ENCODE peak calls at places on chromosome 13, in nine cellular contexts. One of them, this sample, is unnamed.

GRCh38 chr13:30892966-30893365 is 13.1 kb upstream of the MEDAG start:
- DNase-seq in right lobe of liver: no peak
- DNase-seq in activated CD4-positive, alpha-beta T cell treated with anti-CD3 and anti-CD28 coated beads, Interleukin-2, amount 10 ng/mL, durations not matched to agents 7 days and 5 days: no peak
- DNase-seq in epithelial cell of prostate: no peak
- DNase-seq in fibroblast of pulmonary artery: peak
- DNase-seq in C1 segment of cervical spinal cord: no peak
- DNase-seq in bronchial epithelial cell: no peak
- DNase-seq in hypothalamus: no peak
- DNase-seq in kidney epithelial cell: no peak
- DNase-seq in this sample: no peak

GRCh38 chr13:31930901-31931522 is 100.6 kb upstream of the FRY start:
- DNase-seq in hypothalamus: no peak
- DNase-seq in bronchial epithelial cell: peak
- DNase-seq in kidney epithelial cell: no peak
- DNase-seq in fibroblast of pulmonary artery: no peak
- DNase-seq in activated CD4-positive, alpha-beta T cell treated with anti-CD3 and anti-CD28 coated beads, Interleukin-2, amount 10 ng/mL, durations not matched to agents 7 days and 5 days: peak
- DNase-seq in right lobe of liver: no peak
- DNase-seq in C1 segment of cervical spinal cord: no peak
- DNase-seq in epithelial cell of prostate: no peak
- DNase-seq in this sample: no peak

GRCh38 chr13:98240131-98240530 is 63.1 kb upstream of the RNF113B start:
- DNase-seq in right lobe of liver: no peak
- DNase-seq in bronchial epithelial cell: no peak
- DNase-seq in fibroblast of pulmonary artery: no peak
- DNase-seq in activated CD4-positive, alpha-beta T cell treated with anti-CD3 and anti-CD28 coated beads, Interleukin-2, amount 10 ng/mL, durations not matched to agents 7 days and 5 days: no peak
- DNase-seq in C1 segment of cervical spinal cord: no peak
- DNase-seq in hypothalamus: no peak
- DNase-seq in kidney epithelial cell: no peak
- DNase-seq in epithelial cell of prostate: no peak
- DNase-seq in this sample: no peak

GRCh38 chr13:105410602-105411001 is 1124.9 kb downstream of the EFNB2 start:
- DNase-seq in bronchial epithelial cell: peak
- DNase-seq in hypothalamus: peak
- DNase-seq in epithelial cell of prostate: no peak
- DNase-seq in activated CD4-positive, alpha-beta T cell treated with anti-CD3 and anti-CD28 coated beads, Interleukin-2, amount 10 ng/mL, durations not matched to agents 7 days and 5 days: peak
- DNase-seq in right lobe of liver: peak
- DNase-seq in fibroblast of pulmonary artery: peak
- DNase-seq in kidney epithelial cell: no peak
- DNase-seq in C1 segment of cervical spinal cord: peak
- DNase-seq in this sample: peak

GRCh38 chr13:52906122-52906903 is 57.9 kb upstream of the PCDH8 start:
- DNase-seq in hypothalamus: no peak
- DNase-seq in bronchial epithelial cell: no peak
- DNase-seq in kidney epithelial cell: no peak
- DNase-seq in C1 segment of cervical spinal cord: no peak
- DNase-seq in activated CD4-positive, alpha-beta T cell treated with anti-CD3 and anti-CD28 coated beads, Interleukin-2, amount 10 ng/mL, durations not matched to agents 7 days and 5 days: no peak
- DNase-seq in fibroblast of pulmonary artery: no peak
- DNase-seq in right lobe of liver: no peak
- DNase-seq in epithelial cell of prostate: no peak
- DNase-seq in this sample: no peak

GRCh38 chr13:84655677-84656076 is 773.4 kb upstream of the SLITRK1 start:
- DNase-seq in C1 segment of cervical spinal cord: no peak
- DNase-seq in right lobe of liver: no peak
- DNase-seq in epithelial cell of prostate: no peak
- DNase-seq in hypothalamus: no peak
- DNase-seq in fibroblast of pulmonary artery: peak
- DNase-seq in activated CD4-positive, alpha-beta T cell treated with anti-CD3 and anti-CD28 coated beads, Interleukin-2, amount 10 ng/mL, durations not matched to agents 7 days and 5 days: no peak
- DNase-seq in bronchial epithelial cell: no peak
- DNase-seq in kidney epithelial cell: no peak
- DNase-seq in this sample: no peak

GRCh38 chr13:87123987-87124784 is 547.0 kb upstream of the SLITRK5 start:
- DNase-seq in bronchial epithelial cell: peak
- DNase-seq in fibroblast of pulmonary artery: peak
- DNase-seq in right lobe of liver: no peak
- DNase-seq in activated CD4-positive, alpha-beta T cell treated with anti-CD3 and anti-CD28 coated beads, Interleukin-2, amount 10 ng/mL, durations not matched to agents 7 days and 5 days: no peak
- DNase-seq in hypothalamus: no peak
- DNase-seq in epithelial cell of prostate: peak
- DNase-seq in kidney epithelial cell: peak
- DNase-seq in C1 segment of cervical spinal cord: no peak
- DNase-seq in this sample: no peak

GRCh38 chr13:21528616-21529015 is 69.5 kb upstream of the ZDHHC20 start:
- DNase-seq in activated CD4-positive, alpha-beta T cell treated with anti-CD3 and anti-CD28 coated beads, Interleukin-2, amount 10 ng/mL, durations not matched to agents 7 days and 5 days: no peak
- DNase-seq in epithelial cell of prostate: no peak
- DNase-seq in right lobe of liver: no peak
- DNase-seq in hypothalamus: no peak
- DNase-seq in bronchial epithelial cell: no peak
- DNase-seq in C1 segment of cervical spinal cord: no peak
- DNase-seq in fibroblast of pulmonary artery: peak
- DNase-seq in kidney epithelial cell: peak
- DNase-seq in this sample: peak

GRCh38 chr13:47299316-47299715 is 402.5 kb upstream of the HTR2A start:
- DNase-seq in C1 segment of cervical spinal cord: no peak
- DNase-seq in right lobe of liver: no peak
- DNase-seq in bronchial epithelial cell: no peak
- DNase-seq in epithelial cell of prostate: no peak
- DNase-seq in kidney epithelial cell: no peak
- DNase-seq in hypothalamus: no peak
- DNase-seq in activated CD4-positive, alpha-beta T cell treated with anti-CD3 and anti-CD28 coated beads, Interleukin-2, amount 10 ng/mL, durations not matched to agents 7 days and 5 days: no peak
- DNase-seq in fibroblast of pulmonary artery: peak
- DNase-seq in this sample: no peak

GRCh38 chr13:18960637-18961227 is 220.9 kb downstream of the TUBA3C start:
- DNase-seq in kidney epithelial cell: no peak
- DNase-seq in fibroblast of pulmonary artery: no peak
- DNase-seq in bronchial epithelial cell: no peak
- DNase-seq in activated CD4-positive, alpha-beta T cell treated with anti-CD3 and anti-CD28 coated beads, Interleukin-2, amount 10 ng/mL, durations not matched to agents 7 days and 5 days: no peak
- DNase-seq in hypothalamus: no peak
- DNase-seq in epithelial cell of prostate: no peak
- DNase-seq in C1 segment of cervical spinal cord: no peak
- DNase-seq in right lobe of liver: no peak
- DNase-seq in this sample: no peak

GRCh38 chr13:31310781-31311180 is 111.0 kb downstream of the B3GLCT start:
- DNase-seq in hypothalamus: no peak
- DNase-seq in right lobe of liver: no peak
- DNase-seq in activated CD4-positive, alpha-beta T cell treated with anti-CD3 and anti-CD28 coated beads, Interleukin-2, amount 10 ng/mL, durations not matched to agents 7 days and 5 days: no peak
- DNase-seq in bronchial epithelial cell: peak
- DNase-seq in epithelial cell of prostate: peak
- DNase-seq in kidney epithelial cell: no peak
- DNase-seq in fibroblast of pulmonary artery: no peak
- DNase-seq in C1 segment of cervical spinal cord: no peak
- DNase-seq in this sample: no peak

GRCh38 chr13:103349664-103350063 is 283.4 kb upstream of the SLC10A2 start:
- DNase-seq in fibroblast of pulmonary artery: no peak
- DNase-seq in bronchial epithelial cell: no peak
- DNase-seq in kidney epithelial cell: no peak
- DNase-seq in activated CD4-positive, alpha-beta T cell treated with anti-CD3 and anti-CD28 coated beads, Interleukin-2, amount 10 ng/mL, durations not matched to agents 7 days and 5 days: no peak
- DNase-seq in epithelial cell of prostate: no peak
- DNase-seq in hypothalamus: no peak
- DNase-seq in right lobe of liver: no peak
- DNase-seq in C1 segment of cervical spinal cord: no peak
- DNase-seq in this sample: no peak

GRCh38 chr13:46062190-46062589 is 9.6 kb upstream of the ZC3H13 start:
- DNase-seq in bronchial epithelial cell: peak
- DNase-seq in right lobe of liver: no peak
- DNase-seq in epithelial cell of prostate: peak
- DNase-seq in kidney epithelial cell: no peak
- DNase-seq in C1 segment of cervical spinal cord: no peak
- DNase-seq in hypothalamus: no peak
- DNase-seq in activated CD4-positive, alpha-beta T cell treated with anti-CD3 and anti-CD28 coated beads, Interleukin-2, amount 10 ng/mL, durations not matched to agents 7 days and 5 days: no peak
- DNase-seq in fibroblast of pulmonary artery: peak
- DNase-seq in this sample: no peak

GRCh38 chr13:45082964-45083363 is 37.3 kb upstream of the GTF2F2 start:
- DNase-seq in kidney epithelial cell: no peak
- DNase-seq in C1 segment of cervical spinal cord: no peak
- DNase-seq in activated CD4-positive, alpha-beta T cell treated with anti-CD3 and anti-CD28 coated beads, Interleukin-2, amount 10 ng/mL, durations not matched to agents 7 days and 5 days: no peak
- DNase-seq in bronchial epithelial cell: no peak
- DNase-seq in hypothalamus: no peak
- DNase-seq in epithelial cell of prostate: peak
- DNase-seq in fibroblast of pulmonary artery: peak
- DNase-seq in right lobe of liver: no peak
- DNase-seq in this sample: no peak

GRCh38 chr13:75876371-75877050 is 240.4 kb downstream of the LMO7 start:
- DNase-seq in C1 segment of cervical spinal cord: peak
- DNase-seq in fibroblast of pulmonary artery: peak
- DNase-seq in right lobe of liver: no peak
- DNase-seq in bronchial epithelial cell: peak
- DNase-seq in kidney epithelial cell: peak
- DNase-seq in activated CD4-positive, alpha-beta T cell treated with anti-CD3 and anti-CD28 coated beads, Interleukin-2, amount 10 ng/mL, durations not matched to agents 7 days and 5 days: peak
- DNase-seq in hypothalamus: no peak
- DNase-seq in epithelial cell of prostate: no peak
- DNase-seq in this sample: peak

GRCh38 chr13:41059896-41060722 is 1.2 kb upstream of the WBP4 start:
- DNase-seq in kidney epithelial cell: peak
- DNase-seq in epithelial cell of prostate: peak
- DNase-seq in right lobe of liver: peak
- DNase-seq in hypothalamus: peak
- DNase-seq in C1 segment of cervical spinal cord: peak
- DNase-seq in fibroblast of pulmonary artery: peak
- DNase-seq in bronchial epithelial cell: peak
- DNase-seq in activated CD4-positive, alpha-beta T cell treated with anti-CD3 and anti-CD28 coated beads, Interleukin-2, amount 10 ng/mL, durations not matched to agents 7 days and 5 days: peak
- DNase-seq in this sample: peak

GRCh38 chr13:38334845-38335244 is 14.8 kb upstream of the UFM1 start:
- DNase-seq in epithelial cell of prostate: no peak
- DNase-seq in kidney epithelial cell: no peak
- DNase-seq in hypothalamus: no peak
- DNase-seq in fibroblast of pulmonary artery: no peak
- DNase-seq in bronchial epithelial cell: no peak
- DNase-seq in right lobe of liver: no peak
- DNase-seq in activated CD4-positive, alpha-beta T cell treated with anti-CD3 and anti-CD28 coated beads, Interleukin-2, amount 10 ng/mL, durations not matched to agents 7 days and 5 days: no peak
- DNase-seq in C1 segment of cervical spinal cord: no peak
- DNase-seq in this sample: no peak

GRCh38 chr13:46126552-46127171 is 21.8 kb upstream of the CPB2 start:
- DNase-seq in kidney epithelial cell: peak
- DNase-seq in activated CD4-positive, alpha-beta T cell treated with anti-CD3 and anti-CD28 coated beads, Interleukin-2, amount 10 ng/mL, durations not matched to agents 7 days and 5 days: peak
- DNase-seq in fibroblast of pulmonary artery: peak
- DNase-seq in bronchial epithelial cell: peak
- DNase-seq in hypothalamus: no peak
- DNase-seq in right lobe of liver: peak
- DNase-seq in epithelial cell of prostate: no peak
- DNase-seq in C1 segment of cervical spinal cord: peak
- DNase-seq in this sample: peak

GRCh38 chr13:67299731-67300130 is 69.6 kb upstream of the PCDH9 start:
- DNase-seq in epithelial cell of prostate: no peak
- DNase-seq in hypothalamus: no peak
- DNase-seq in kidney epithelial cell: no peak
- DNase-seq in activated CD4-positive, alpha-beta T cell treated with anti-CD3 and anti-CD28 coated beads, Interleukin-2, amount 10 ng/mL, durations not matched to agents 7 days and 5 days: no peak
- DNase-seq in C1 segment of cervical spinal cord: no peak
- DNase-seq in right lobe of liver: no peak
- DNase-seq in bronchial epithelial cell: peak
- DNase-seq in fibroblast of pulmonary artery: peak
- DNase-seq in this sample: no peak

GRCh38 chr13:48840366-48840765 is 135.3 kb upstream of the FNDC3A start:
- DNase-seq in kidney epithelial cell: no peak
- DNase-seq in fibroblast of pulmonary artery: no peak
- DNase-seq in epithelial cell of prostate: no peak
- DNase-seq in activated CD4-positive, alpha-beta T cell treated with anti-CD3 and anti-CD28 coated beads, Interleukin-2, amount 10 ng/mL, durations not matched to agents 7 days and 5 days: no peak
- DNase-seq in bronchial epithelial cell: no peak
- DNase-seq in C1 segment of cervical spinal cord: no peak
- DNase-seq in right lobe of liver: no peak
- DNase-seq in hypothalamus: no peak
- DNase-seq in this sample: no peak

GRCh38 chr13:60642552-60642951 is 245.5 kb downstream of the TDRD3 start:
- DNase-seq in right lobe of liver: no peak
- DNase-seq in kidney epithelial cell: no peak
- DNase-seq in fibroblast of pulmonary artery: no peak
- DNase-seq in activated CD4-positive, alpha-beta T cell treated with anti-CD3 and anti-CD28 coated beads, Interleukin-2, amount 10 ng/mL, durations not matched to agents 7 days and 5 days: no peak
- DNase-seq in C1 segment of cervical spinal cord: no peak
- DNase-seq in bronchial epithelial cell: no peak
- DNase-seq in epithelial cell of prostate: no peak
- DNase-seq in hypothalamus: no peak
- DNase-seq in this sample: no peak

GRCh38 chr13:45413826-45414312 is 4.3 kb downstream of the SLC25A30 start:
- DNase-seq in fibroblast of pulmonary artery: no peak
- DNase-seq in epithelial cell of prostate: no peak
- DNase-seq in activated CD4-positive, alpha-beta T cell treated with anti-CD3 and anti-CD28 coated beads, Interleukin-2, amount 10 ng/mL, durations not matched to agents 7 days and 5 days: no peak
- DNase-seq in kidney epithelial cell: peak
- DNase-seq in right lobe of liver: no peak
- DNase-seq in hypothalamus: no peak
- DNase-seq in C1 segment of cervical spinal cord: no peak
- DNase-seq in bronchial epithelial cell: peak
- DNase-seq in this sample: no peak

GRCh38 chr13:99227909-99228688 is 27.4 kb downstream of the UBAC2 start:
- DNase-seq in activated CD4-positive, alpha-beta T cell treated with anti-CD3 and anti-CD28 coated beads, Interleukin-2, amount 10 ng/mL, durations not matched to agents 7 days and 5 days: peak
- DNase-seq in epithelial cell of prostate: no peak
- DNase-seq in kidney epithelial cell: no peak
- DNase-seq in C1 segment of cervical spinal cord: no peak
- DNase-seq in hypothalamus: no peak
- DNase-seq in fibroblast of pulmonary artery: no peak
- DNase-seq in right lobe of liver: no peak
- DNase-seq in bronchial epithelial cell: no peak
- DNase-seq in this sample: no peak

GRCh38 chr13:60135344-60135743 is 28.4 kb downstream of the DIAPH3 start:
- DNase-seq in kidney epithelial cell: no peak
- DNase-seq in hypothalamus: no peak
- DNase-seq in bronchial epithelial cell: no peak
- DNase-seq in fibroblast of pulmonary artery: no peak
- DNase-seq in epithelial cell of prostate: no peak
- DNase-seq in right lobe of liver: no peak
- DNase-seq in activated CD4-positive, alpha-beta T cell treated with anti-CD3 and anti-CD28 coated beads, Interleukin-2, amount 10 ng/mL, durations not matched to agents 7 days and 5 days: no peak
- DNase-seq in C1 segment of cervical spinal cord: no peak
- DNase-seq in this sample: no peak

GRCh38 chr13:32426191-32426980 is 1.5 kb downstream of the N4BP2L1 start:
- DNase-seq in hypothalamus: no peak
- DNase-seq in activated CD4-positive, alpha-beta T cell treated with anti-CD3 and anti-CD28 coated beads, Interleukin-2, amount 10 ng/mL, durations not matched to agents 7 days and 5 days: peak
- DNase-seq in kidney epithelial cell: no peak
- DNase-seq in fibroblast of pulmonary artery: no peak
- DNase-seq in bronchial epithelial cell: no peak
- DNase-seq in C1 segment of cervical spinal cord: peak
- DNase-seq in right lobe of liver: no peak
- DNase-seq in epithelial cell of prostate: no peak
- DNase-seq in this sample: peak

GRCh38 chr13:37602743-37603381 is 4.3 kb upstream of the POSTN start:
- DNase-seq in bronchial epithelial cell: peak
- DNase-seq in activated CD4-positive, alpha-beta T cell treated with anti-CD3 and anti-CD28 coated beads, Interleukin-2, amount 10 ng/mL, durations not matched to agents 7 days and 5 days: no peak
- DNase-seq in hypothalamus: no peak
- DNase-seq in fibroblast of pulmonary artery: peak
- DNase-seq in kidney epithelial cell: no peak
- DNase-seq in epithelial cell of prostate: no peak
- DNase-seq in right lobe of liver: no peak
- DNase-seq in C1 segment of cervical spinal cord: no peak
- DNase-seq in this sample: peak

GRCh38 chr13:27476943-27477681 is 26.7 kb upstream of the MTIF3 start:
- DNase-seq in activated CD4-positive, alpha-beta T cell treated with anti-CD3 and anti-CD28 coated beads, Interleukin-2, amount 10 ng/mL, durations not matched to agents 7 days and 5 days: peak
- DNase-seq in epithelial cell of prostate: peak
- DNase-seq in bronchial epithelial cell: peak
- DNase-seq in right lobe of liver: peak
- DNase-seq in kidney epithelial cell: no peak
- DNase-seq in C1 segment of cervical spinal cord: no peak
- DNase-seq in fibroblast of pulmonary artery: peak
- DNase-seq in hypothalamus: no peak
- DNase-seq in this sample: no peak

GRCh38 chr13:75704942-75705320 is 68.8 kb downstream of the LMO7 start:
- DNase-seq in kidney epithelial cell: no peak
- DNase-seq in C1 segment of cervical spinal cord: no peak
- DNase-seq in fibroblast of pulmonary artery: no peak
- DNase-seq in bronchial epithelial cell: peak
- DNase-seq in right lobe of liver: peak
- DNase-seq in hypothalamus: no peak
- DNase-seq in activated CD4-positive, alpha-beta T cell treated with anti-CD3 and anti-CD28 coated beads, Interleukin-2, amount 10 ng/mL, durations not matched to agents 7 days and 5 days: no peak
- DNase-seq in epithelial cell of prostate: peak
- DNase-seq in this sample: no peak

GRCh38 chr13:92842145-92842544 is 384.5 kb upstream of the GPC6 start:
- DNase-seq in hypothalamus: no peak
- DNase-seq in activated CD4-positive, alpha-beta T cell treated with anti-CD3 and anti-CD28 coated beads, Interleukin-2, amount 10 ng/mL, durations not matched to agents 7 days and 5 days: no peak
- DNase-seq in epithelial cell of prostate: no peak
- DNase-seq in right lobe of liver: no peak
- DNase-seq in C1 segment of cervical spinal cord: no peak
- DNase-seq in fibroblast of pulmonary artery: peak
- DNase-seq in bronchial epithelial cell: peak
- DNase-seq in kidney epithelial cell: peak
- DNase-seq in this sample: no peak

GRCh38 chr13:106088094-106088493 is 447.4 kb downstream of the EFNB2 start:
- DNase-seq in kidney epithelial cell: peak
- DNase-seq in hypothalamus: no peak
- DNase-seq in bronchial epithelial cell: no peak
- DNase-seq in fibroblast of pulmonary artery: no peak
- DNase-seq in C1 segment of cervical spinal cord: no peak
- DNase-seq in epithelial cell of prostate: no peak
- DNase-seq in right lobe of liver: no peak
- DNase-seq in activated CD4-positive, alpha-beta T cell treated with anti-CD3 and anti-CD28 coated beads, Interleukin-2, amount 10 ng/mL, durations not matched to agents 7 days and 5 days: no peak
- DNase-seq in this sample: no peak

GRCh38 chr13:28922341-28922740 is 102.2 kb downstream of the MTUS2 start:
- DNase-seq in hypothalamus: no peak
- DNase-seq in kidney epithelial cell: no peak
- DNase-seq in epithelial cell of prostate: no peak
- DNase-seq in activated CD4-positive, alpha-beta T cell treated with anti-CD3 and anti-CD28 coated beads, Interleukin-2, amount 10 ng/mL, durations not matched to agents 7 days and 5 days: no peak
- DNase-seq in bronchial epithelial cell: no peak
- DNase-seq in C1 segment of cervical spinal cord: no peak
- DNase-seq in right lobe of liver: no peak
- DNase-seq in fibroblast of pulmonary artery: no peak
- DNase-seq in this sample: no peak

This sample was measured in putamen.